ENCODE peak calls at places on chromosomes 1 and 21, in seven cellular contexts. F is upper lobe of right lung, J is cardiac muscle cell, I is right lobe of liver, N is mucosa of descending colon, T is foreskin keratinocyte, D is neural progenitor cell. U is an unnamed sample.

GRCh38 chr1:7255303-7256058 is 470.2 kb downstream of the CAMTA1 start:
- DNase-seq in T (no peak), F (no peak), J (peak; percentile 6), I (no peak), D (no peak), N (no peak), U (no peak)

GRCh38 chr21:42413093-42413492 is 9.4 kb downstream of the UBASH3A start:
- DNase-seq in F (peak; percentile 42), N (no peak), I (no peak), J (no peak), T (no peak), D (no peak), U (no peak)

GRCh38 chr1:218209351-218209861 is 75.7 kb upstream of the RRP15 start:
- DNase-seq in N (no peak), I (no peak), T (peak; percentile 64), J (peak; percentile 27), F (no peak), D (no peak), U (no peak)

GRCh38 chr1:41394918-41395598 is 33.8 kb downstream of the FOXO6 start:
- DNase-seq in D (peak; percentile 94), F (no peak), I (no peak), J (peak; percentile 24), N (no peak), T (no peak), U (no peak)

GRCh38 chr1:227883073-227883520 is 64.6 kb downstream of the WNT9A start:
- DNase-seq in D (no peak), F (peak; percentile 57), T (no peak), I (peak; percentile 13), J (no peak), N (peak; percentile 37), U (no peak)

GRCh38 chr1:39431927-39432326 is 59.5 kb upstream of the BMP8A start:
- DNase-seq in I (no peak), T (no peak), D (no peak), J (no peak), F (no peak), N (no peak), U (no peak)

GRCh38 chr1:91997607-91998195 is 32.1 kb upstream of the EPHX4 start:
- DNase-seq in J (peak; percentile 75), F (no peak), T (no peak), I (no peak), D (peak; percentile 54), N (no peak), U (no peak)

GRCh38 chr1:35836734-35837133 is 28.9 kb downstream of the AGO4 start:
- DNase-seq in J (no peak), T (no peak), F (no peak), I (no peak), D (no peak), N (no peak), U (no peak)

GRCh38 chr1:153572569-153573015 is 6.9 kb upstream of the S100A2 start:
- DNase-seq in F (peak; percentile 90), I (peak; percentile 86), T (peak; percentile 70), N (peak; percentile 83), J (peak; percentile 83), D (peak; percentile 71), U (peak; percentile 91)

GRCh38 chr1:37486680-37487618 is 12.6 kb downstream of the ZC3H12A start:
- DNase-seq in I (peak; percentile 74), J (peak; percentile 82), N (peak; percentile 81), T (peak; percentile 63), D (peak; percentile 77), F (peak; percentile 90), U (peak; percentile 91)

GRCh38 chr1:7401814-7402547 is 369.1 kb upstream of the VAMP3 start:
- DNase-seq in D (no peak), J (peak; percentile 92), I (no peak), T (peak; percentile 100), F (no peak), N (no peak), U (no peak)

GRCh38 chr1:145895471-145895870 is 9.8 kb upstream of the ANKRD35 start:
- DNase-seq in N (no peak), D (no peak), I (no peak), T (no peak), F (peak; percentile 16), J (no peak), U (no peak)

GRCh38 chr1:228109962-228110488 is 926 bp upstream of the MRPL55 start:
- DNase-seq in T (no peak), J (peak; percentile 42), D (peak; percentile 33), F (no peak), N (peak; percentile 61), I (no peak), U (no peak)

GRCh38 chr1:41476807-41477361 is 7.6 kb downstream of the EDN2 start:
- DNase-seq in J (no peak), T (no peak), F (no peak), N (peak; percentile 85), I (peak; percentile 87), D (no peak), U (peak; percentile 92)

GRCh38 chr1:80417651-80418050 is 1383.1 kb upstream of the ADGRL2 start:
- DNase-seq in N (no peak), D (no peak), J (peak; percentile 16), I (no peak), F (no peak), T (peak; percentile 91), U (no peak)

GRCh38 chr1:35460796-35461195 is 96.4 kb downstream of the KIAA0319L start:
- DNase-seq in T (peak; percentile 46), D (no peak), I (no peak), N (no peak), J (no peak), F (no peak), U (no peak)

GRCh38 chr1:28170036-28170596 is 6.4 kb downstream of the PTAFR start:
- DNase-seq in T (peak; percentile 60), I (no peak), F (no peak), N (no peak), D (no peak), J (no peak), U (no peak)

GRCh38 chr1:156961709-156962108 is 41.3 kb downstream of the LRRC71 start:
- DNase-seq in N (no peak), T (no peak), F (no peak), I (no peak), J (no peak), D (peak; percentile 16), U (no peak)

GRCh38 chr1:43814401-43814800 is 107.1 kb downstream of the ST3GAL3 start:
- DNase-seq in D (no peak), T (no peak), I (no peak), N (no peak), J (no peak), F (no peak), U (no peak)

GRCh38 chr1:33161061-33161681 is 20.7 kb downstream of the TRIM62 start:
- DNase-seq in T (no peak), J (peak; percentile 84), I (peak; percentile 42), D (peak; percentile 78), N (no peak), F (no peak), U (peak; percentile 90)

GRCh38 chr1:2848006-2848670 is 46.6 kb upstream of the TTC34 start:
- DNase-seq in N (peak; percentile 29), J (no peak), I (peak; percentile 13), D (no peak), F (no peak), T (no peak), U (peak; percentile 52)

GRCh38 chr21:31372176-31372765 is 28.2 kb upstream of the TIAM1 start:
- DNase-seq in N (no peak), J (no peak), F (no peak), T (no peak), I (no peak), D (no peak), U (no peak)

GRCh38 chr1:243848165-243849088 is 1.6 kb downstream of the AKT3 start:
- DNase-seq in T (no peak), J (no peak), D (no peak), F (no peak), I (no peak), N (no peak), U (no peak)

GRCh38 chr1:163162281-163162937 is 40.3 kb downstream of the RGS5 start:
- DNase-seq in J (no peak), N (no peak), I (no peak), T (no peak), F (no peak), D (no peak), U (no peak)

GRCh38 chr1:61606448-61607312 is 118.3 kb downstream of the TM2D1 start:
- DNase-seq in T (peak; percentile 83), J (peak; percentile 73), D (no peak), N (peak; percentile 66), I (no peak), F (no peak), U (peak; percentile 72)

GRCh38 chr1:67590329-67590728 is 94.7 kb upstream of the GADD45A start:
- DNase-seq in T (no peak), N (no peak), D (no peak), J (peak; percentile 64), F (no peak), I (no peak), U (no peak)

GRCh38 chr1:68449901-68450300 is at the start of gene RPE65:
- DNase-seq in I (no peak), F (no peak), D (peak; percentile 20), J (peak; percentile 81), T (no peak), N (no peak), U (no peak)

GRCh38 chr1:76153856-76154212 is 79.3 kb downstream of the ST6GALNAC3 start:
- DNase-seq in T (no peak), J (no peak), D (peak; percentile 22), N (no peak), F (no peak), I (no peak), U (no peak)

GRCh38 chr1:200479816-200480215 is 70.0 kb upstream of the ZNF281 start:
- DNase-seq in I (peak; percentile 65), N (no peak), F (no peak), T (no peak), J (no peak), D (no peak), U (no peak)

GRCh38 chr1:171718216-171718615 is 23.6 kb downstream of the VAMP4 start:
- DNase-seq in I (no peak), N (no peak), T (no peak), J (no peak), F (no peak), D (no peak), U (no peak)
- H3K4me1 ChIP-seq in I (no peaks in the 10 kb centered on the region), N (peaks cover 9% of the 10 kb centered on the region), T (no peaks in the 10 kb centered on the region), J (no peaks in the 10 kb centered on the region), F (no peaks in the 10 kb centered on the region), D (no peaks in the 10 kb centered on the region), U (no peaks in the 10 kb centered on the region)

DNA sequence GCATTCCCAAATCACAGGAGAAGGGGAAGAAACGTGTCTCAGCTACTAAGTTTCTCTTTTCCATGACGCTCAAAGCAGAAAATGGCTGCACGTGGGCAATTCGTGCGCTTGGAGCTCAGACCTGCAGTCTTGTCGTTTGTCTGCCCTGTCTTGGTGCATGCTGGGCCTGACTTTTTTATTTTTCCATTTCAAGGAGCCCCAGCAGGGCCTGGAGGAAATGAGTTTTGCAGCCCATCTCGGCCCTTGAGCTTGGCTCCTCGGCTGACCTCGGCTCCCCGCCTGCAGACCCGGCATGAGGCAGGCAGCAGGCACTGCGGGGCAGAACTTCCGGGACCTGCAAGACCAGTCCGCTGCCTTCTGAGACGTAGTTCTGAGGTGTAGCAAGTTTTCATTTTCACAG is 25.6 kb downstream of the ERG start:
- DNase-seq in I (no peak), N (peak; percentile 46), F (no peak), T (no peak), J (no peak), D (no peak), U (no peak)
- H3K4me1 ChIP-seq in I (no peaks in the 10 kb centered on the region), N (no peaks in the 10 kb centered on the region), F (peaks cover 4% of the 10 kb centered on the region), T (peaks cover 13% of the 10 kb centered on the region), J (peaks cover 13% of the 10 kb centered on the region), D (no peaks in the 10 kb centered on the region), U (peaks cover 2% of the 10 kb centered on the region)

GRCh38 chr21:34091032-34091431 is 17.7 kb downstream of the MRPS6 start:
- DNase-seq in I (no peak), T (no peak), F (no peak), N (no peak), D (no peak), J (no peak), U (no peak)
- H3K4me1 ChIP-seq in I (no peaks in the 10 kb centered on the region), T (no peaks in the 10 kb centered on the region), F (peaks cover 11% of the 10 kb centered on the region), N (peaks cover 11% of the 10 kb centered on the region), D (peaks cover 30% of the 10 kb centered on the region), J (peaks cover 45% of the 10 kb centered on the region), U (peaks cover 8% of the 10 kb centered on the region)

GRCh38 chr1:116036255-116036654 is 59.9 kb downstream of the SLC22A15 start:
- DNase-seq in F (no peak), D (no peak), J (no peak), I (no peak), N (no peak), T (no peak), U (no peak)
- H3K4me1 ChIP-seq in F (no peaks in the 10 kb centered on the region), D (peaks cover 43% of the 10 kb centered on the region), J (no peaks in the 10 kb centered on the region), I (no peaks in the 10 kb centered on the region), N (no peaks in the 10 kb centered on the region), T (peaks cover 8% of the 10 kb centered on the region), U (no peaks in the 10 kb centered on the region)